ENCODE peak calls at places on chromosomes 6 and 20, in four cellular contexts. R is H54, Z is IMR-90, K is HepG2. G is an unnamed sample.

GRCh38 chr20:12847862-12848261 is 160.9 kb upstream of the SPTLC3 start:
- DNase-seq in R (no peak), Z (no peak), K (peak; percentile 11), G (no peak)

GRCh38 chr20:62337558-62338293 is 29.4 kb downstream of the LAMA5 start:
- DNase-seq in R (no peak), Z (no peak), K (no peak), G (no peak)

GRCh38 chr20:33709398-33709797 is 10.7 kb downstream of the PXMP4 start:
- DNase-seq in R (no peak), Z (no peak), K (no peak), G (peak; percentile 64)

GRCh38 chr6:30965140-30965601 is 18.3 kb upstream of the MUC21 start:
- DNase-seq in R (no peak), Z (no peak), K (no peak), G (no peak)

GRCh38 chr6:128174724-128175123 is 273.9 kb upstream of the THEMIS start:
- DNase-seq in R (no peak), Z (no peak), K (peak; percentile 28), G (no peak)

GRCh38 chr20:23152308-23152892 is 66.3 kb upstream of the CD93 start:
- DNase-seq in R (no peak), Z (peak; percentile 88), K (peak; percentile 90), G (peak; percentile 84)

GRCh38 chr6:7157752-7158616 is 50.2 kb downstream of the RREB1 start:
- DNase-seq in R (no peak), Z (peak; percentile 72), K (no peak), G (no peak)

GRCh38 chr20:45372646-45373352 is 5.3 kb downstream of the TP53TG5 start:
- DNase-seq in R (no peak), Z (no peak), K (no peak), G (no peak)

GRCh38 chr20:14838663-14839650 is 501.5 kb upstream of the FLRT3 start:
- DNase-seq in R (no peak), Z (no peak), K (no peak), G (no peak)

GRCh38 chr6:41321183-41321582 is 14.2 kb upstream of the NCR2 start:
- DNase-seq in R (no peak), Z (no peak), K (no peak), G (no peak)

GRCh38 chr6:134029495-134030455 is 22.6 kb downstream of the SLC2A12 start:
- DNase-seq in R (no peak), Z (peak; percentile 78), K (no peak), G (no peak)

GRCh38 chr6:131999545-132000146 is 48.5 kb upstream of the CCN2 start:
- DNase-seq in R (no peak), Z (no peak), K (no peak), G (no peak)

GRCh38 chr6:105317607-105318533 is 85.0 kb downstream of the PREP start:
- DNase-seq in R (no peak), Z (no peak), K (peak; percentile 8), G (peak; percentile 17)

GRCh38 chr6:27026361-27026760 is 221.1 kb upstream of the PRSS16 start:
- DNase-seq in R (no peak), Z (no peak), K (no peak), G (no peak)

GRCh38 chr6:95159557-95159956 is 417.8 kb upstream of the MANEA start:
- DNase-seq in R (no peak), Z (no peak), K (no peak), G (no peak)

GRCh38 chr6:37048851-37049734 is 43.6 kb downstream of the FGD2 start:
- DNase-seq in R (peak; percentile 59), Z (peak; percentile 95), K (no peak), G (peak; percentile 79)

GRCh38 chr20:45036044-45036755 is 64.7 kb downstream of the KCNS1 start:
- DNase-seq in R (no peak), Z (peak; percentile 80), K (peak; percentile 23), G (peak; percentile 48)

GRCh38 chr6:54013966-54014365 is 97.3 kb upstream of the MLIP start:
- DNase-seq in R (no peak), Z (no peak), K (no peak), G (no peak)

GRCh38 chr20:6783752-6784725 is 16.6 kb downstream of the BMP2 start:
- DNase-seq in R (no peak), Z (no peak), K (no peak), G (no peak)

GRCh38 chr6:4950849-4951533 is 52.8 kb downstream of the RPP40 start:
- DNase-seq in R (no peak), Z (no peak), K (no peak), G (peak; percentile 45)

GRCh38 chr6:154520280-154520679 is 9.8 kb upstream of the CNKSR3 start:
- DNase-seq in R (no peak), Z (no peak), K (no peak), G (peak; percentile 61)

GRCh38 chr20:40680560-40680959 is 8.5 kb downstream of the MAFB start:
- DNase-seq in R (no peak), Z (no peak), K (no peak), G (no peak)

GRCh38 chr6:70886661-70887060 is 70.2 kb downstream of the B3GAT2 start:
- DNase-seq in R (no peak), Z (no peak), K (no peak), G (no peak)

GRCh38 chr6:29943053-29943966 is 978 bp downstream of the HLA-A start:
- DNase-seq in R (no peak), Z (no peak), K (no peak), G (peak; percentile 40)

GRCh38 chr6:66865771-66866170 is 1158.7 kb upstream of the EYS start:
- DNase-seq in R (no peak), Z (no peak), K (no peak), G (no peak)

GRCh38 chr6:109420751-109421150 is 19.7 kb downstream of the PPIL6 start:
- DNase-seq in R (no peak), Z (no peak), K (no peak), G (no peak)

GRCh38 chr6:95469511-95469910 is 107.8 kb upstream of the MANEA start:
- DNase-seq in R (no peak), Z (no peak), K (no peak), G (no peak)

GRCh38 chr6:73739097-73739496 is 43.1 kb downstream of the CD109 start:
- DNase-seq in R (no peak), Z (peak; percentile 78), K (peak; percentile 66), G (peak; percentile 77)

GRCh38 chr6:13762648-13763441 is 51.2 kb upstream of the RANBP9 start:
- DNase-seq in R (no peak), Z (peak; percentile 90), K (no peak), G (no peak)

GRCh38 chr6:157989541-157990289 is 8.1 kb downstream of the SYNJ2 start:
- DNase-seq in R (peak; percentile 61), Z (peak; percentile 65), K (no peak), G (no peak)

GRCh38 chr6:68634503-68635411 is at the start of gene ADGRB3:
- DNase-seq in R (peak; percentile 47), Z (peak; percentile 47), K (peak; percentile 28), G (peak; percentile 63)

GRCh38 chr6:89034586-89035251 is 45.8 kb upstream of the PNRC1 start:
- DNase-seq in R (peak; percentile 33), Z (peak; percentile 49), K (peak; percentile 67), G (no peak)

GRCh38 chr6:41255638-41256246 is 27.6 kb downstream of the TREML4 start:
- DNase-seq in R (no peak), Z (no peak), K (no peak), G (no peak)

GRCh38 chr20:41387433-41387832 is 20.8 kb upstream of the EMILIN3 start:
- DNase-seq in R (no peak), Z (no peak), K (peak; percentile 31), G (no peak)

GRCh38 chr6:21595265-21595950 is 1.9 kb downstream of the SOX4 start:
- DNase-seq in R (no peak), Z (no peak), K (no peak), G (peak; percentile 31)

GRCh38 chr20:31820228-31820627 is 1.1 kb downstream of the MYLK2 start:
- DNase-seq in R (no peak), Z (no peak), K (no peak), G (no peak)
- TF ChIP-seq POLR2A in R (no peak), Z (no peak), K (no peak), G (no peak)

GRCh38 chr6:33072508-33073100 is 845 bp downstream of the HLA-DPA1 start:
- DNase-seq in R (no peak), Z (no peak), K (no peak), G (no peak)
- TF ChIP-seq POLR2A in R (no peak), Z (no peak), K (no peak), G (no peak)

GRCh38 chr6:159726918-159727716 is at the start of gene WTAP:
- DNase-seq in R (peak; percentile 53), Z (peak; percentile 92), K (peak; percentile 95), G (peak; percentile 98)

GRCh38 chr6:159727717-159728440 is 573 bp downstream of the WTAP start:
- DNase-seq in R (no peak), Z (no peak), K (peak; percentile 29), G (peak; percentile 87)

GRCh38 chr6:159728552-159728951 is 1.2 kb downstream of the WTAP start:
- DNase-seq in R (no peak), Z (no peak), K (no peak), G (peak; percentile 81)

GRCh38 chr6:159724778-159725177 is 2.5 kb upstream of the WTAP start:
- DNase-seq in R (no peak), Z (no peak), K (no peak), G (no peak)

DNA sequence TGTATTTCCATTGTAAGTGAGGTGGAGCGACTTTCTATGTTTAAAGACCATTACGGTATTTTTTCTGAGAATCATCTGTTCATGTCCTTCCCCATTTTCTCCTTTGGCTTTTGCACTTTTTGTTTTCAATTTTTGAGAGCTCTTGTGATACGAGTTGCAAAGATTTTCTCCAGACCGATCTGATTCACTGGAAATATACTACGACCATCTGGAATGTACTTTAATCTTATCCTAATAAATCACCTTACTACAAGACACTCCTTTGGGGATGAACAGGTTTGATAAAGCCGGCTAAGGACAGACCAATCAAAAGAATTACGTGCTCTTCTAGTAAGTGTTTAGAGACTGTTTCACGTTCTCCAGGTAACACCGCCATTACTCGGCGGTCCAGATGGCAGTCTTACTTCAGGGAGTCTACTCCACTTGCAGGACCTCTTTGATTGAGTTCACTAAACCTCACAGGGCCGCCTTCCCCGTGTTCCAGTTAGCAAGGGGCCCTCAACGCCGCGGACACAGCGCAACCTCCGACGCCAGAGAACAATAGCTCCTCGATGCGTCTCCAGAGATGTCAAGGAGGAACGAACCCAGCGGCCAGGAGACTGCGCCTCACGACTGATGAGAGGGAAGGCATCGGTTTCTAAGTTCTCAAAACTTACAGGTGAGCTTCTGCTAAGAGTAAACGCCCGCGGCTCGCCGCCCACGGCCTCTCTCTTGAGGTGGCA is 949 bp upstream of the WTAP start:
- DNase-seq in R (no peak), Z (no peak), K (no peak), G (no peak)
- TF ChIP-seq POLR2A in R (no peak), Z (no peak), K (peak; percentile 87), G (no peak)

GRCh38 chr20:10434832-10435812 is at the start of gene SLX4IP:
- DNase-seq in R (peak; percentile 53), Z (peak; percentile 95), K (peak; percentile 99), G (peak; percentile 95)
- TF ChIP-seq POLR2A in R (peak; percentile 51), Z (no peak), K (peak; percentile 72), G (peak; percentile 75)

G was measured in erythroblast.